ENCODE peak calls at places on chromosome 16, in four cellular contexts. C is HL-60, O is K562, I is GM12878. X is an unnamed sample.
A peak's percentile ranks its signal among the peaks of the same experiment; 100 is the strongest.

GRCh38 chr16:14634389-14634725 is 1.6 kb downstream of the BFAR start:
- DNase-seq in I (no peak), C (no peak), O (no peak), X (no peak)

GRCh38 chr16:84851192-84852127 is 31.7 kb downstream of the CRISPLD2 start:
- DNase-seq in I (no peak), C (no peak), O (no peak), X (no peak)

GRCh38 chr16:17321824-17322223 is 148.9 kb downstream of the XYLT1 start:
- DNase-seq in O (no peak), C (peak; percentile 84), I (no peak), X (no peak)

GRCh38 chr16:27199747-27200146 is 3.6 kb upstream of the KDM8 start:
- DNase-seq in I (peak; percentile 73), C (peak; percentile 51), O (no peak), X (no peak)

GRCh38 chr16:9055661-9056060 is 35.8 kb upstream of the HAPSTR1 start:
- DNase-seq in C (no peak), O (no peak), I (no peak), X (no peak)

GRCh38 chr16:78463591-78463990 is 364.1 kb downstream of the WWOX start:
- DNase-seq in C (no peak), O (no peak), I (no peak), X (no peak)

GRCh38 chr16:56729351-56729735 is 586 bp upstream of the NUP93 start:
- DNase-seq in O (no peak), I (no peak), C (no peak), X (no peak)

GRCh38 chr16:50300942-50301625 is 34.7 kb downstream of the ADCY7 start:
- DNase-seq in C (no peak), I (no peak), O (no peak), X (no peak)

GRCh38 chr16:15492091-15492740 is 57.8 kb downstream of the BMERB1 start:
- DNase-seq in C (no peak), O (no peak), I (no peak), X (no peak)

GRCh38 chr16:21973945-21974344 is 20.8 kb downstream of the UQCRC2 start:
- DNase-seq in I (no peak), C (no peak), O (no peak), X (no peak)
- TF ChIP-seq POLR2AphosphoS5 in I (no peak), C (no peak), O (no peak), X (no peak)

GRCh38 chr16:71919033-71919432 is 23.7 kb downstream of the IST1 start:
- DNase-seq in I (no peak), O (no peak), C (peak; percentile 78), X (no peak)
- TF ChIP-seq SPI1 in I (peak; percentile 98), O (peak; percentile 87), C (peak; percentile 99), X (peak; percentile 99)

GRCh38 chr16:30535106-30535776 is 583 bp upstream of the ZNF747 start:
- DNase-seq in O (no peak), C (no peak), I (no peak), X (no peak)

GRCh38 chr16:30533748-30534367 is 800 bp downstream of the ZNF747 start:
- DNase-seq in O (peak; percentile 27), C (peak; percentile 36), I (no peak), X (no peak)

GRCh38 chr16:30533146-30533522 is 1.5 kb downstream of the ZNF747 start:
- DNase-seq in C (no peak), O (no peak), I (no peak), X (no peak)

GRCh38 chr16:30534368-30535105 is at the start of gene ZNF747:
- DNase-seq in I (peak; percentile 51), C (peak; percentile 90), O (peak; percentile 83), X (peak; percentile 90)

GRCh38 chr16:30535777-30536190 is 1.1 kb upstream of the ZNF747 start:
- DNase-seq in C (peak; percentile 86), O (peak; percentile 74), I (peak; percentile 34), X (peak; percentile 71)
- TF ChIP-seq POLR2AphosphoS5 in C (peak; percentile 76), O (peak; percentile 45), I (peak; percentile 77), X (peak; percentile 64)

GRCh38 chr16:70735141-70735979 is 49.5 kb upstream of the MTSS2 start:
- DNase-seq in O (no peak), I (no peak), C (no peak), X (no peak)

GRCh38 chr16:70736454-70737376 is 50.9 kb upstream of the MTSS2 start:
- DNase-seq in I (no peak), C (no peak), O (no peak), X (no peak)

GRCh38 chr16:70739389-70739788 is 53.5 kb upstream of the MTSS2 start:
- DNase-seq in I (no peak), O (no peak), C (no peak), X (no peak)

GRCh38 chr16:70738083-70738977 is 52.5 kb upstream of the MTSS2 start:
- DNase-seq in I (no peak), O (peak; percentile 71), C (peak; percentile 77), X (no peak)

GRCh38 chr16:70737377-70738082 is 51.7 kb upstream of the MTSS2 start:
- DNase-seq in I (peak; percentile 81), C (peak; percentile 65), O (no peak), X (peak; percentile 87)
- TF ChIP-seq SPI1 in I (no peak), C (no peak), O (no peak), X (no peak)

GRCh38 chr16:1940273-1941161 is 2.5 kb downstream of the MSRB1 start:
- DNase-seq in C (peak; percentile 93), I (no peak), O (no peak), X (no peak)
- TF ChIP-seq POLR2AphosphoS5 in C (peak; percentile 75), I (no peak), O (no peak), X (no peak)

GRCh38 chr16:13529193-13529982 is 390.6 kb upstream of the ERCC4 start:
- DNase-seq in I (no peak), C (no peak), O (no peak), X (no peak)
- TF ChIP-seq SPI1 in I (peak; percentile 20), C (peak; percentile 44), O (no peak), X (no peak)

GRCh38 chr16:72796222-72796621 is 251.7 kb downstream of the ZFHX3 start:
- DNase-seq in O (no peak), C (no peak), I (no peak), X (no peak)
- TF ChIP-seq POLR2AphosphoS5 in O (no peak), C (no peak), I (no peak), X (no peak)

GRCh38 chr16:48864055-48864454 is 254.1 kb upstream of the N4BP1 start:
- DNase-seq in I (no peak), C (no peak), O (no peak), X (no peak)

GRCh38 chr16:48865511-48865910 is 255.5 kb upstream of the N4BP1 start:
- DNase-seq in I (no peak), O (no peak), C (no peak), X (no peak)

GRCh38 chr16:48862087-48862532 is 252.1 kb upstream of the N4BP1 start:
- DNase-seq in I (no peak), O (peak; percentile 14), C (no peak), X (no peak)

GRCh38 chr16:48860341-48860740 is 250.4 kb upstream of the N4BP1 start:
- DNase-seq in C (no peak), I (no peak), O (no peak), X (no peak)
- TF ChIP-seq SPI1 in C (no peak), I (no peak), O (no peak), X (no peak)

GRCh38 chr16:23316634-23317265 is 14.6 kb downstream of the SCNN1B start:
- DNase-seq in I (no peak), C (no peak), O (no peak), X (no peak)

GRCh38 chr16:23317751-23318150 is 15.6 kb downstream of the SCNN1B start:
- DNase-seq in O (no peak), I (no peak), C (no peak), X (no peak)

GRCh38 chr16:23316232-23316631 is 14.1 kb downstream of the SCNN1B start:
- DNase-seq in C (no peak), O (no peak), I (no peak), X (no peak)

GRCh38 chr16:23318639-23319038 is 16.5 kb downstream of the SCNN1B start:
- DNase-seq in C (no peak), I (no peak), O (no peak), X (no peak)

GRCh38 chr16:23317266-23317661 is 15.2 kb downstream of the SCNN1B start:
- DNase-seq in C (no peak), I (no peak), O (no peak), X (no peak)
- TF ChIP-seq POLR2AphosphoS5 in C (no peak), I (no peak), O (no peak), X (no peak)

GRCh38 chr16:76483510-76483909 is 206.3 kb downstream of the CNTNAP4 start:
- DNase-seq in I (no peak), C (no peak), O (no peak), X (no peak)
- TF ChIP-seq SPI1 in I (no peak), C (no peak), O (no peak), X (no peak)

X was measured in GM12891.